ENCODE peak calls at places on chromosomes 2 and 18, in ten cellular contexts. One of them, this sample, is unnamed.

GRCh38 chr18:21281611-21282010 is 39.6 kb downstream of the GREB1L start:
- DNase-seq in heart left ventricle: no peak
- DNase-seq in OCI-LY7: no peak
- DNase-seq in BE2C: no peak
- DNase-seq in IMR-90: no peak
- DNase-seq in neural progenitor cell: no peak
- DNase-seq in sigmoid colon: no peak
- DNase-seq in left lung: no peak
- DNase-seq in CD8-positive, alpha-beta T cell: no peak
- DNase-seq in A549: no peak
- DNase-seq in this sample: no peak

GRCh38 chr2:71995067-71995665 is 152.5 kb downstream of the CYP26B1 start:
- DNase-seq in heart left ventricle: no peak
- DNase-seq in OCI-LY7: no peak
- DNase-seq in BE2C: no peak
- DNase-seq in IMR-90: peak; percentile 5
- DNase-seq in neural progenitor cell: peak; percentile 28
- DNase-seq in sigmoid colon: no peak
- DNase-seq in left lung: no peak
- DNase-seq in CD8-positive, alpha-beta T cell: no peak
- DNase-seq in A549: peak; percentile 47
- DNase-seq in this sample: no peak

GRCh38 chr2:84539729-84540128 is 23.4 kb downstream of the DNAH6 start:
- DNase-seq in heart left ventricle: no peak
- DNase-seq in OCI-LY7: no peak
- DNase-seq in BE2C: no peak
- DNase-seq in IMR-90: no peak
- DNase-seq in neural progenitor cell: no peak
- DNase-seq in sigmoid colon: no peak
- DNase-seq in left lung: no peak
- DNase-seq in CD8-positive, alpha-beta T cell: no peak
- DNase-seq in A549: no peak
- DNase-seq in this sample: no peak

GRCh38 chr2:69255760-69256159 is 131.3 kb downstream of the GFPT1 start:
- DNase-seq in heart left ventricle: no peak
- DNase-seq in OCI-LY7: no peak
- DNase-seq in BE2C: no peak
- DNase-seq in IMR-90: no peak
- DNase-seq in neural progenitor cell: no peak
- DNase-seq in sigmoid colon: no peak
- DNase-seq in left lung: no peak
- DNase-seq in CD8-positive, alpha-beta T cell: no peak
- DNase-seq in A549: no peak
- DNase-seq in this sample: no peak

GRCh38 chr18:69261436-69261835 is 139.3 kb upstream of the DOK6 start:
- DNase-seq in heart left ventricle: no peak
- DNase-seq in OCI-LY7: no peak
- DNase-seq in BE2C: no peak
- DNase-seq in IMR-90: no peak
- DNase-seq in neural progenitor cell: peak; percentile 13
- DNase-seq in sigmoid colon: no peak
- DNase-seq in left lung: no peak
- DNase-seq in CD8-positive, alpha-beta T cell: no peak
- DNase-seq in A549: no peak
- DNase-seq in this sample: no peak

GRCh38 chr2:178404380-178404767 is 46.6 kb downstream of the PRKRA start:
- DNase-seq in heart left ventricle: no peak
- DNase-seq in OCI-LY7: peak; percentile 37
- DNase-seq in BE2C: no peak
- DNase-seq in IMR-90: peak; percentile 95
- DNase-seq in neural progenitor cell: no peak
- DNase-seq in sigmoid colon: no peak
- DNase-seq in left lung: peak; percentile 33
- DNase-seq in CD8-positive, alpha-beta T cell: no peak
- DNase-seq in A549: no peak
- DNase-seq in this sample: no peak

GRCh38 chr2:165067958-165068612 is 112.8 kb upstream of the SLC38A11 start:
- DNase-seq in heart left ventricle: peak; percentile 47
- DNase-seq in OCI-LY7: no peak
- DNase-seq in BE2C: peak; percentile 81
- DNase-seq in IMR-90: peak; percentile 23
- DNase-seq in neural progenitor cell: peak; percentile 96
- DNase-seq in sigmoid colon: no peak
- DNase-seq in left lung: peak; percentile 70
- DNase-seq in CD8-positive, alpha-beta T cell: no peak
- DNase-seq in A549: peak; percentile 75
- DNase-seq in this sample: no peak

GRCh38 chr2:197179744-197180498 is 130.7 kb downstream of the ANKRD44 start:
- DNase-seq in heart left ventricle: peak; percentile 36
- DNase-seq in OCI-LY7: no peak
- DNase-seq in BE2C: peak; percentile 90
- DNase-seq in IMR-90: peak; percentile 92
- DNase-seq in neural progenitor cell: no peak
- DNase-seq in sigmoid colon: peak; percentile 70
- DNase-seq in left lung: no peak
- DNase-seq in CD8-positive, alpha-beta T cell: no peak
- DNase-seq in A549: peak; percentile 11
- DNase-seq in this sample: no peak

GRCh38 chr18:57846258-57846657 is 43.1 kb upstream of the ATP8B1 start:
- DNase-seq in heart left ventricle: no peak
- DNase-seq in OCI-LY7: no peak
- DNase-seq in BE2C: peak; percentile 13
- DNase-seq in IMR-90: peak; percentile 88
- DNase-seq in neural progenitor cell: no peak
- DNase-seq in sigmoid colon: no peak
- DNase-seq in left lung: no peak
- DNase-seq in CD8-positive, alpha-beta T cell: no peak
- DNase-seq in A549: peak; percentile 62
- DNase-seq in this sample: no peak

DNA sequence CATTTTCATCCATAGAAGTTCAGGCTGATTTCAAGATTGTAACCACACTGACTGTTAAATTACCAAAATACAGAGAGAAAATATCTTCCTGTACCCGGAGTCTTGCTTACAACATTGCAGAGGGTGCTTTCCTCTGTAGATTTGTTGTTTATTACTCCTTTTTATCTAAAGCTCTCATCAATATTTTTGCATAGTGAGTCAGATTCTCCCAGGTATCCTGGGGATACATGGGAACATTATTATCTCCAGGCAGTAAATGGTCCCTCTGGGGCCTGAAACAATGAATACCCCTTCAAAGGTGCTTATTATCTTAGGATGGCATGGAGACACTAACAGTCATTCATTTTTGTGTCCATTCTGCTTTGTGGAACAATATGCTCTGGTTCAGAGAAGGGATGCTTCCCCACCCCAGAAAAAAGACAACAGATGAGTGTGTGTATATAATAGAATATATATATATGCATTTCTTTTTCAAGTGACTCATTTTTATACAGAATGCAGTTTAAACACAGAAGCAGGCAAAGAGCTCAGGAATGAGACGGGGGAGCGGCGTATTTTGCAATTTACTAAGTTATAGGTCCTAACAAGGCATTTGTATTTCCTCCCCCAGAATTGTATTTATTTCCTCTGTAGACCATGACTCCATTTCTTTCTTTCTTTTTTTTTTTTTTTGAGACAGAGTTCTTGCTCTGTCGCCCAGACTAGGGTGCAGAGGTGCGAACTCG is 424.7 kb upstream of the ZEB2 start:
- DNase-seq in heart left ventricle: no peak
- DNase-seq in OCI-LY7: no peak
- DNase-seq in BE2C: no peak
- DNase-seq in IMR-90: peak; percentile 56
- DNase-seq in neural progenitor cell: no peak
- DNase-seq in sigmoid colon: no peak
- DNase-seq in left lung: no peak
- DNase-seq in CD8-positive, alpha-beta T cell: no peak
- DNase-seq in A549: no peak
- DNase-seq in this sample: no peak
- H3K4me1 ChIP-seq in heart left ventricle: no peaks in the 10 kb centered on the region
- H3K4me1 ChIP-seq in OCI-LY7: no peaks in the 10 kb centered on the region
- H3K4me1 ChIP-seq in BE2C: no peaks in the 10 kb centered on the region
- H3K4me1 ChIP-seq in IMR-90: peaks cover 7% of the 10 kb centered on the region
- H3K4me1 ChIP-seq in neural progenitor cell: no peaks in the 10 kb centered on the region
- H3K4me1 ChIP-seq in sigmoid colon: peaks cover 8% of the 10 kb centered on the region
- H3K4me1 ChIP-seq in left lung: no peaks in the 10 kb centered on the region
- H3K4me1 ChIP-seq in CD8-positive, alpha-beta T cell: no peaks in the 10 kb centered on the region
- H3K4me1 ChIP-seq in A549: peaks cover 54% of the 10 kb centered on the region
- H3K4me1 ChIP-seq in this sample: peaks cover 9% of the 10 kb centered on the region

GRCh38 chr18:12255626-12256026 is 1.5 kb downstream of the CIDEA start:
- DNase-seq in heart left ventricle: no peak
- DNase-seq in OCI-LY7: no peak
- DNase-seq in BE2C: no peak
- DNase-seq in IMR-90: peak; percentile 42
- DNase-seq in neural progenitor cell: peak; percentile 13
- DNase-seq in sigmoid colon: no peak
- DNase-seq in left lung: no peak
- DNase-seq in CD8-positive, alpha-beta T cell: no peak
- DNase-seq in A549: no peak
- DNase-seq in this sample: no peak

GRCh38 chr18:12254820-12255511 is 805 bp downstream of the CIDEA start:
- DNase-seq in heart left ventricle: no peak
- DNase-seq in OCI-LY7: no peak
- DNase-seq in BE2C: no peak
- DNase-seq in IMR-90: no peak
- DNase-seq in neural progenitor cell: no peak
- DNase-seq in sigmoid colon: no peak
- DNase-seq in left lung: no peak
- DNase-seq in CD8-positive, alpha-beta T cell: no peak
- DNase-seq in A549: no peak
- DNase-seq in this sample: no peak

GRCh38 chr18:12256946-12257345 is 2.8 kb downstream of the CIDEA start:
- DNase-seq in heart left ventricle: no peak
- DNase-seq in OCI-LY7: no peak
- DNase-seq in BE2C: no peak
- DNase-seq in IMR-90: no peak
- DNase-seq in neural progenitor cell: no peak
- DNase-seq in sigmoid colon: no peak
- DNase-seq in left lung: no peak
- DNase-seq in CD8-positive, alpha-beta T cell: no peak
- DNase-seq in A549: no peak
- DNase-seq in this sample: no peak

GRCh38 chr18:12258719-12259705 is 4.9 kb downstream of the CIDEA start:
- DNase-seq in heart left ventricle: no peak
- DNase-seq in OCI-LY7: no peak
- DNase-seq in BE2C: no peak
- DNase-seq in IMR-90: no peak
- DNase-seq in neural progenitor cell: no peak
- DNase-seq in sigmoid colon: no peak
- DNase-seq in left lung: no peak
- DNase-seq in CD8-positive, alpha-beta T cell: no peak
- DNase-seq in A549: no peak
- DNase-seq in this sample: no peak

DNA sequence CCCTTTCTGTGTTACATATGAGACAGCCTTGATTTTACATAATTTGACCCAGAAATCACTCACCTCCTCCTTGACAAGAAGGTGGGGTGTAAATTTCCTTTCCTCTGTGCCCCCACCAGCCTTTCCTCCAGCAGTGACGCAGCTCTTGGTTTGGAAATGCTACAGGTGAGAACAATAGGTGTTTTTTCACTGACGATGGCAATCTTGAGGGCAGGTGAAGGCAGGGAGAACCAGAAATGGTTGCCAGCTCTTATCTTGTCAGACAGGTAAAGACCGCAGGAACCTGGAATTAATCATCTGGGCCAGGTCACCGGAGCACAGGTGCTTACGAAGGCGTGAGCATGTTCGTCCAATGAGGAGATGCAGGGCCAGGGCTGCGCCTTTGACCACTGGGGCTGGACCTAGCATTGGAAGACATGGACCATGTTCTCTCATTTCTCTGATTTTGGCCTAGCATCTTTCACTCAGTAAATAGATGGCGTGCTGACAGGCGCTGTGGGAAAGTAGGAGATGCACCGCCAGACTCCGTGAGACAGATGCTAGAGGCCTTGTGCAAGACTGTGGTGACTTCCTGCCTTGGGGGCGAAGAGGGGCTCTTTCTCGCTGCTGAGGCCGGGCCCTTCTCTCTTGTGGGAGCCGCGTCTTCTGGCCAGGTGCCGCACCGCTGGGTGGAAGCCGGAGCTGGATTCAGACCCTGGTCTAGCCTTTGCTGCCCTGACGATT is 4.0 kb downstream of the CIDEA start:
- DNase-seq in heart left ventricle: no peak
- DNase-seq in OCI-LY7: no peak
- DNase-seq in BE2C: no peak
- DNase-seq in IMR-90: no peak
- DNase-seq in neural progenitor cell: no peak
- DNase-seq in sigmoid colon: no peak
- DNase-seq in left lung: no peak
- DNase-seq in CD8-positive, alpha-beta T cell: no peak
- DNase-seq in A549: no peak
- DNase-seq in this sample: no peak
- TF ChIP-seq CTCF in heart left ventricle: no peak
- TF ChIP-seq CTCF in OCI-LY7: no peak
- TF ChIP-seq CTCF in BE2C: no peak
- TF ChIP-seq CTCF in IMR-90: no peak
- TF ChIP-seq CTCF in neural progenitor cell: no peak
- TF ChIP-seq CTCF in sigmoid colon: no peak
- TF ChIP-seq CTCF in left lung: no peak
- TF ChIP-seq CTCF in CD8-positive, alpha-beta T cell: no peak
- TF ChIP-seq CTCF in A549: no peak
- TF ChIP-seq CTCF in this sample: no peak

GRCh38 chr2:186477782-186478181 is 8.3 kb upstream of the ZC3H15 start:
- DNase-seq in heart left ventricle: no peak
- DNase-seq in OCI-LY7: no peak
- DNase-seq in BE2C: no peak
- DNase-seq in IMR-90: no peak
- DNase-seq in neural progenitor cell: peak; percentile 37
- DNase-seq in sigmoid colon: no peak
- DNase-seq in left lung: no peak
- DNase-seq in CD8-positive, alpha-beta T cell: no peak
- DNase-seq in A549: no peak
- DNase-seq in this sample: no peak
- H3K4me1 ChIP-seq in heart left ventricle: no peaks in the 10 kb centered on the region
- H3K4me1 ChIP-seq in OCI-LY7: no peaks in the 10 kb centered on the region
- H3K4me1 ChIP-seq in BE2C: no peaks in the 10 kb centered on the region
- H3K4me1 ChIP-seq in IMR-90: no peaks in the 10 kb centered on the region
- H3K4me1 ChIP-seq in neural progenitor cell: peaks cover 10% of the 10 kb centered on the region
- H3K4me1 ChIP-seq in sigmoid colon: no peaks in the 10 kb centered on the region
- H3K4me1 ChIP-seq in left lung: no peaks in the 10 kb centered on the region
- H3K4me1 ChIP-seq in CD8-positive, alpha-beta T cell: no peaks in the 10 kb centered on the region
- H3K4me1 ChIP-seq in A549: no peaks in the 10 kb centered on the region
- H3K4me1 ChIP-seq in this sample: no peaks in the 10 kb centered on the region

DNA sequence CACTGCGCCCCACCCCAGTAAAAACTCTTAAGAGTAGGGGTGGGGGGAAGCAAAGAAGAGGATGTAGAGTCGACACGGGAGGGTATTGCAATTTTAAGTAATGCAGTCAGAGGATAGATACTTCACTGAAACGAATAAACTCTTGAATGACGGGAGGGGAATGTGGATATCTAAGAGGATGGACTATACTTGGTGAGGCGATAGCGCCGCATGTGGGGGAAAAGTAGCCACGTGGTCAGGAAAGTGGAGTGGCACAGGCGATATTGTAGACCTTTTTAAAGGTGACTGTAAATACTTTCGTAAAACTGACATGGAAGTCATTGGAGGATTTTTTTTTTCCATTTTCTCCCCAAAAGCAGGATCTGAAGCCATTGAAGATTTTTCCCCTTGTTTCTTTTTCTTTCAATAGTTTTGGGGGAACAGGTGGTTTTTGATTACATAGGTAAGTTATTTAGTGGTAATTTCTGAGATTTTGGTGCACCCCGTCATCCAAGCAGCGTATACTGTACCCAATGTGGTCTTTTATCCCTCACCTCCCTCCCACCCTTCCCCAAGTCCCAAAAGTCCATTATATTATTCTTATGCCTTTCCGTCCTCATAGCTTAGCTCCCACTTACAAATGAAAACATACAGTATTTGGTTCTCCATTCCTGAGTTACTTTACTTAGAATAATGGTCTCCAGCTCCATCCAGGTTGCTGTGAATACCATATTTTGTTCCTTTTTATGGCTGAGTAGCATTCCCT is 13.8 kb downstream of the CLK1 start:
- DNase-seq in heart left ventricle: no peak
- DNase-seq in OCI-LY7: no peak
- DNase-seq in BE2C: no peak
- DNase-seq in IMR-90: no peak
- DNase-seq in neural progenitor cell: no peak
- DNase-seq in sigmoid colon: no peak
- DNase-seq in left lung: no peak
- DNase-seq in CD8-positive, alpha-beta T cell: no peak
- DNase-seq in A549: no peak
- DNase-seq in this sample: no peak
- TF ChIP-seq CTCF in heart left ventricle: no peak
- TF ChIP-seq CTCF in OCI-LY7: no peak
- TF ChIP-seq CTCF in BE2C: no peak
- TF ChIP-seq CTCF in IMR-90: no peak
- TF ChIP-seq CTCF in neural progenitor cell: no peak
- TF ChIP-seq CTCF in sigmoid colon: no peak
- TF ChIP-seq CTCF in left lung: no peak
- TF ChIP-seq CTCF in CD8-positive, alpha-beta T cell: no peak
- TF ChIP-seq CTCF in A549: no peak
- TF ChIP-seq CTCF in this sample: no peak

This sample was measured in lower lobe of right lung.